ENCODE peak calls at places on chromosomes 5 and 9, in five cellular contexts. One of them, this sample, is unnamed. For H3K36me3, the result is how much of the 10 kb centered on the place peaks cover.

GRCh38 chr5:32711693-32712462 is 757 bp downstream of the NPR3 start:
- DNase-seq in Panc1: no peak
- DNase-seq in adrenal gland: peak
- DNase-seq in colonic mucosa: no peak
- DNase-seq in HCT116: no peak
- DNase-seq in this sample: peak

GRCh38 chr5:99320461-99320860 is 391.7 kb upstream of the CHD1 start:
- DNase-seq in Panc1: no peak
- DNase-seq in HCT116: no peak
- DNase-seq in colonic mucosa: no peak
- DNase-seq in adrenal gland: no peak
- DNase-seq in this sample: no peak

GRCh38 chr5:37840036-37840909 is at the start of gene GDNF:
- DNase-seq in adrenal gland: no peak
- DNase-seq in Panc1: no peak
- DNase-seq in colonic mucosa: peak
- DNase-seq in HCT116: no peak
- DNase-seq in this sample: no peak

GRCh38 chr5:123093279-123094226 is 4.5 kb downstream of the PRDM6 start:
- DNase-seq in Panc1: no peak
- DNase-seq in colonic mucosa: no peak
- DNase-seq in adrenal gland: no peak
- DNase-seq in HCT116: no peak
- DNase-seq in this sample: no peak

GRCh38 chr5:9654886-9655285 is 24.7 kb upstream of the TAS2R1 start:
- DNase-seq in Panc1: no peak
- DNase-seq in HCT116: no peak
- DNase-seq in colonic mucosa: no peak
- DNase-seq in adrenal gland: no peak
- DNase-seq in this sample: no peak

GRCh38 chr5:62334082-62334481 is 28.1 kb downstream of the KIF2A start:
- DNase-seq in colonic mucosa: no peak
- DNase-seq in adrenal gland: no peak
- DNase-seq in Panc1: no peak
- DNase-seq in HCT116: no peak
- DNase-seq in this sample: no peak

GRCh38 chr5:72163349-72163983 is 56.2 kb downstream of the MAP1B start:
- DNase-seq in colonic mucosa: no peak
- DNase-seq in adrenal gland: no peak
- DNase-seq in Panc1: no peak
- DNase-seq in HCT116: no peak
- DNase-seq in this sample: no peak

GRCh38 chr9:110429453-110429852 is 91.8 kb upstream of the TXNDC8 start:
- DNase-seq in colonic mucosa: no peak
- DNase-seq in HCT116: no peak
- DNase-seq in Panc1: no peak
- DNase-seq in adrenal gland: no peak
- DNase-seq in this sample: no peak

GRCh38 chr5:139816566-139816965 is 21.0 kb downstream of the PSD2 start:
- DNase-seq in HCT116: no peak
- DNase-seq in colonic mucosa: no peak
- DNase-seq in Panc1: no peak
- DNase-seq in adrenal gland: no peak
- DNase-seq in this sample: no peak

GRCh38 chr9:19233344-19233743 is 2.9 kb downstream of the DENND4C start:
- DNase-seq in Panc1: no peak
- DNase-seq in HCT116: no peak
- DNase-seq in adrenal gland: no peak
- DNase-seq in colonic mucosa: no peak
- DNase-seq in this sample: no peak

GRCh38 chr9:133733421-133734250 is 4.5 kb downstream of the SARDH start:
- DNase-seq in colonic mucosa: no peak
- DNase-seq in HCT116: no peak
- DNase-seq in Panc1: no peak
- DNase-seq in adrenal gland: peak
- DNase-seq in this sample: no peak

GRCh38 chr5:127011151-127011550 is 19.2 kb downstream of the MARCHF3 start:
- DNase-seq in HCT116: no peak
- DNase-seq in adrenal gland: no peak
- DNase-seq in colonic mucosa: no peak
- DNase-seq in Panc1: no peak
- DNase-seq in this sample: no peak

GRCh38 chr5:75511435-75512382 is at the start of the genes CERT1 and POLK:
- DNase-seq in colonic mucosa: peak
- DNase-seq in Panc1: peak
- DNase-seq in HCT116: peak
- DNase-seq in adrenal gland: peak
- DNase-seq in this sample: peak

GRCh38 chr5:61346511-61346910 is 14.5 kb downstream of the ZSWIM6 start:
- DNase-seq in colonic mucosa: no peak
- DNase-seq in Panc1: no peak
- DNase-seq in HCT116: no peak
- DNase-seq in adrenal gland: no peak
- DNase-seq in this sample: no peak

GRCh38 chr5:4204616-4205151 is 609.1 kb downstream of the IRX1 start:
- DNase-seq in colonic mucosa: no peak
- DNase-seq in HCT116: no peak
- DNase-seq in Panc1: no peak
- DNase-seq in adrenal gland: no peak
- DNase-seq in this sample: no peak

GRCh38 chr5:143200781-143201398 is 202.6 kb downstream of the NR3C1 start:
- DNase-seq in HCT116: no peak
- DNase-seq in colonic mucosa: no peak
- DNase-seq in adrenal gland: peak
- DNase-seq in Panc1: no peak
- DNase-seq in this sample: no peak

GRCh38 chr9:17613723-17614122 is 34.9 kb downstream of the SH3GL2 start:
- DNase-seq in adrenal gland: no peak
- DNase-seq in HCT116: no peak
- DNase-seq in colonic mucosa: no peak
- DNase-seq in Panc1: no peak
- DNase-seq in this sample: no peak

GRCh38 chr5:176612855-176613254 is 2.9 kb upstream of the GPRIN1 start:
- DNase-seq in HCT116: no peak
- DNase-seq in adrenal gland: no peak
- DNase-seq in Panc1: no peak
- DNase-seq in colonic mucosa: no peak
- DNase-seq in this sample: no peak

GRCh38 chr5:8829322-8830029 is 716.4 kb downstream of the SEMA5A start:
- DNase-seq in adrenal gland: no peak
- DNase-seq in colonic mucosa: no peak
- DNase-seq in Panc1: peak
- DNase-seq in HCT116: no peak
- DNase-seq in this sample: no peak

GRCh38 chr9:133443248-133443647 is 16.5 kb upstream of the CACFD1 start:
- DNase-seq in adrenal gland: no peak
- DNase-seq in HCT116: no peak
- DNase-seq in colonic mucosa: no peak
- DNase-seq in Panc1: no peak
- DNase-seq in this sample: no peak

GRCh38 chr9:98539954-98540353 is 168.8 kb downstream of the GABBR2 start:
- DNase-seq in colonic mucosa: no peak
- DNase-seq in HCT116: no peak
- DNase-seq in adrenal gland: no peak
- DNase-seq in Panc1: no peak
- DNase-seq in this sample: no peak

GRCh38 chr9:969310-969692 is 7.2 kb upstream of the DMRT3 start:
- DNase-seq in Panc1: no peak
- DNase-seq in HCT116: no peak
- DNase-seq in adrenal gland: no peak
- DNase-seq in colonic mucosa: no peak
- DNase-seq in this sample: no peak

GRCh38 chr9:70419546-70420266 is 5.2 kb upstream of the KLF9 start:
- DNase-seq in colonic mucosa: peak
- DNase-seq in HCT116: peak
- DNase-seq in adrenal gland: peak
- DNase-seq in Panc1: peak
- DNase-seq in this sample: peak

GRCh38 chr5:109688647-109688998 is 1.1 kb upstream of the MAN2A1 start:
- DNase-seq in HCT116: peak
- DNase-seq in colonic mucosa: peak
- DNase-seq in adrenal gland: no peak
- DNase-seq in Panc1: no peak
- DNase-seq in this sample: no peak

GRCh38 chr5:176744584-176744965 is 65.8 kb upstream of the UNC5A start:
- DNase-seq in Panc1: no peak
- DNase-seq in colonic mucosa: peak
- DNase-seq in adrenal gland: no peak
- DNase-seq in HCT116: no peak
- DNase-seq in this sample: no peak

GRCh38 chr5:10913846-10914245 is 152.8 kb upstream of the DAP start:
- DNase-seq in Panc1: no peak
- DNase-seq in adrenal gland: peak
- DNase-seq in HCT116: no peak
- DNase-seq in colonic mucosa: no peak
- DNase-seq in this sample: no peak

GRCh38 chr9:89740722-89741121 is 135.9 kb downstream of the GADD45G start:
- DNase-seq in colonic mucosa: peak
- DNase-seq in HCT116: no peak
- DNase-seq in adrenal gland: no peak
- DNase-seq in Panc1: no peak
- DNase-seq in this sample: no peak

GRCh38 chr5:9513825-9514224 is 32.0 kb downstream of the SEMA5A start:
- DNase-seq in HCT116: no peak
- DNase-seq in Panc1: no peak
- DNase-seq in adrenal gland: no peak
- DNase-seq in colonic mucosa: no peak
- DNase-seq in this sample: no peak

DNA sequence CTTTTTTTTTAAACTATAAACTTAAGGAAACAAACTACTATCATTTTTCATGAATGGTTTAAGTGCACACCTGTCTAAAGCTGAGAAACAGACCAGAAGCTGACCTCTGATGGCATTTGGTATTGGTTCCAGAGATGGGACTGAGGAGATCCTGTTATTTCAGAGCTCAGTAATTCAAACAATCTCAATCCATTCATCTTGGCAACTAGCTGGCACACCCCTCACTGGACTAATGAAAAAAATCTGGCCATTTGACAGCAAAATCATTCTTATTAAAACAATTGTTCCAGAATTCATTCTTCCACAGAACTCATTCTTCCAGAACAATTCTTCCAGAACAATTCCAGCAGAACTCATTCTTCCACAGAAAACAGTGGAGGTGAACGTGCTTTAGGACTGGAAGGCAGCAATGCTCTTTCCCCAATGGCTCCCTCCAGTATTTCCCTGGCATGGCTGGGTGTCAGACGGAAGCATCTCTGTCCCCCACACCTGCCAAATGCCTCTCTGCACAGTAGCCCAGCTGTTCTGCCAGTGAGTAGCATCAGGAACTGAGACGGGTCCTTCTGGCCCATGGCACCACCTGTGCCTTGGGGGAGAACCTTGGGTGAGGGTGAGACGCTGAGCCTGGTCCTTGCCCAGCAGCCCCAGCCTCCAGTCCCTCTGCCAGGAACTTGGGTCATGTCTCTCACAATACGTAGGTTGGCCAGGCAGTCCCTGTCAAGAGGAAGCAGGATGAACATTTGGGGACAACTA is 87.5 kb upstream of the EQTN start:
- DNase-seq in Panc1: no peak
- DNase-seq in colonic mucosa: no peak
- DNase-seq in HCT116: no peak
- DNase-seq in adrenal gland: no peak
- DNase-seq in this sample: no peak
- H3K36me3 ChIP-seq in Panc1: under half
- H3K36me3 ChIP-seq in colonic mucosa: under half
- H3K36me3 ChIP-seq in HCT116: under half
- H3K36me3 ChIP-seq in adrenal gland: under half
- H3K36me3 ChIP-seq in this sample: under half

GRCh38 chr5:156718985-156719384 is 131.1 kb upstream of the PPP1R2B start:
- DNase-seq in colonic mucosa: no peak
- DNase-seq in Panc1: no peak
- DNase-seq in adrenal gland: no peak
- DNase-seq in HCT116: no peak
- DNase-seq in this sample: no peak
- H3K27ac ChIP-seq in colonic mucosa: no peak
- H3K27ac ChIP-seq in Panc1: no peak
- H3K27ac ChIP-seq in adrenal gland: no peak
- H3K27ac ChIP-seq in HCT116: no peak
- H3K27ac ChIP-seq in this sample: no peak

GRCh38 chr9:78314953-78315870 is 18.3 kb downstream of the PSAT1 start:
- DNase-seq in colonic mucosa: no peak
- DNase-seq in Panc1: no peak
- DNase-seq in HCT116: no peak
- DNase-seq in adrenal gland: no peak
- DNase-seq in this sample: no peak
- H3K36me3 ChIP-seq in colonic mucosa: under half
- H3K36me3 ChIP-seq in Panc1: under half
- H3K36me3 ChIP-seq in HCT116: under half
- H3K36me3 ChIP-seq in adrenal gland: under half
- H3K36me3 ChIP-seq in this sample: under half

GRCh38 chr9:26904671-26905070 is 12.1 kb upstream of the CAAP1 start:
- DNase-seq in adrenal gland: no peak
- DNase-seq in Panc1: no peak
- DNase-seq in colonic mucosa: no peak
- DNase-seq in HCT116: no peak
- DNase-seq in this sample: no peak

DNA sequence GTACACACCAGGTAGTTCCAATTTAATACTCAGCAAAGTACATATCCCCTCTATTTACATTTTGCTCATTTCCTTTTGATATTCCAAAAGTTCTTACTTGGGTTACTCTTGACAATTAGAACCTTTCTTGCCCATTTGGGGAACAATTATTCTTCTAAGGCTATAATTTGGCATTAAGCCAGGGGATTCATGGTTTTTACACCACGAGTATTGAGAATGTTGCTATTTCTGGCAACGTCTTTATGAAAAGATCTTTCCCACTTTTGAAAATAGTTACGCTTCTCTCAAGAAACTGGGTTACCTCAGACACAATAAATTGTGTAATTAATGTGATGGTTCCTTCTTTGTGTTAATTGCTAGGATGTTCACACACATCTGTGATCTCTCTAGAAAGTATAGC is 11.5 kb upstream of the CAAP1 start:
- DNase-seq in Panc1: no peak
- DNase-seq in adrenal gland: no peak
- DNase-seq in colonic mucosa: no peak
- DNase-seq in HCT116: no peak
- DNase-seq in this sample: no peak
- H3K27ac ChIP-seq in Panc1: no peak
- H3K27ac ChIP-seq in adrenal gland: peak
- H3K27ac ChIP-seq in colonic mucosa: no peak
- H3K27ac ChIP-seq in HCT116: no peak
- H3K27ac ChIP-seq in this sample: no peak

DNA sequence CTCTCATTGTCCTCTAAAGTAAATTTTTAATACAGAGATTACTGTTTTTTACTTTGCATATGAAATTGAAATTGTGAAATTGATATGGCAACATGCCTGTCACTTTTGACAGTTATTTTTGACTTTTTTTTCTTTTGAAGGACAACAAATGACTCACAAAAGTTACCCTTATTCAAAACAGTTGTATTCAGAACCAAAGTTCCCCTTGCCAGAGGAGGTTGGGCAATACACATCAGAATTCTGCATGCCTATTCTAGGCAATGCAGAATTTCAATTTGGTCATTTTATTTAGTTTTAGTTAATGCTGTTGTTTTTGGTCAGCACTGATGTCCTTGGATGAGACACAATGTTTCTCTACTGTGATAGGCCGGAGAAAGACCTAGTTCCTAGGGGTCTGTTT is 299.1 kb upstream of the PRR16 start:
- DNase-seq in Panc1: no peak
- DNase-seq in colonic mucosa: no peak
- DNase-seq in HCT116: no peak
- DNase-seq in adrenal gland: no peak
- DNase-seq in this sample: no peak
- H3K36me3 ChIP-seq in Panc1: under half
- H3K36me3 ChIP-seq in colonic mucosa: under half
- H3K36me3 ChIP-seq in HCT116: under half
- H3K36me3 ChIP-seq in adrenal gland: under half
- H3K36me3 ChIP-seq in this sample: under half

GRCh38 chr9:12812710-12813109 is 37.9 kb downstream of the LURAP1L start:
- DNase-seq in HCT116: no peak
- DNase-seq in adrenal gland: no peak
- DNase-seq in colonic mucosa: no peak
- DNase-seq in Panc1: no peak
- DNase-seq in this sample: no peak
- H3K27ac ChIP-seq in HCT116: no peak
- H3K27ac ChIP-seq in adrenal gland: no peak
- H3K27ac ChIP-seq in colonic mucosa: peak
- H3K27ac ChIP-seq in Panc1: peak
- H3K27ac ChIP-seq in this sample: no peak

This sample was measured in lower lobe of right lung.